ENCODE peak calls at places on chromosomes 4 and X, in ten cellular contexts. H, X, D, U, N, S, Y, G, O and A are unnamed samples.

GRCh38 chrX:15663439-15663838 is 1.2 kb downstream of the CLTRN start:
- DNase-seq in Y (no peak), X (no peak), S (no peak), G (no peak), N (no peak), D (no peak), O (no peak), U (no peak), H (no peak), A (no peak)

GRCh38 chrX:72634321-72634720 is 61.7 kb upstream of the HDAC8 start:
- DNase-seq in N (no peak), D (no peak), U (no peak), G (no peak), O (no peak), H (no peak), Y (no peak), X (no peak), S (no peak), A (no peak)

GRCh38 chr4:38146383-38146782 is 186.2 kb downstream of the PTTG2 start:
- DNase-seq in X (no peak), Y (no peak), D (no peak), U (no peak), N (no peak), H (no peak), G (no peak), O (no peak), S (no peak), A (no peak)

GRCh38 chrX:23515028-23515427 is 152.3 kb upstream of the PRDX4 start:
- DNase-seq in H (no peak), O (no peak), Y (no peak), X (no peak), S (no peak), U (no peak), D (no peak), N (no peak), G (no peak), A (no peak)

GRCh38 chr4:160142579-160142978 is 1039.7 kb downstream of the RAPGEF2 start:
- DNase-seq in G (no peak), H (no peak), N (no peak), U (no peak), D (no peak), X (no peak), O (no peak), Y (no peak), S (no peak), A (no peak)

GRCh38 chr4:128468485-128468989 is 180.9 kb upstream of the PGRMC2 start:
- DNase-seq in U (no peak), O (peak; percentile 79), S (no peak), H (no peak), G (no peak), N (no peak), D (peak; percentile 95), X (no peak), Y (peak; percentile 91), A (peak; percentile 62)

GRCh38 chr4:20284990-20285389 is 33.3 kb downstream of the SLIT2 start:
- DNase-seq in N (no peak), H (no peak), U (no peak), D (peak; percentile 72), O (no peak), X (no peak), S (no peak), Y (no peak), G (no peak), A (no peak)

GRCh38 chrX:13109811-13110210 is 65.4 kb upstream of the FAM9C start:
- DNase-seq in G (no peak), U (no peak), S (no peak), Y (no peak), D (peak; percentile 67), X (no peak), O (peak; percentile 36), H (no peak), N (no peak), A (no peak)

DNA sequence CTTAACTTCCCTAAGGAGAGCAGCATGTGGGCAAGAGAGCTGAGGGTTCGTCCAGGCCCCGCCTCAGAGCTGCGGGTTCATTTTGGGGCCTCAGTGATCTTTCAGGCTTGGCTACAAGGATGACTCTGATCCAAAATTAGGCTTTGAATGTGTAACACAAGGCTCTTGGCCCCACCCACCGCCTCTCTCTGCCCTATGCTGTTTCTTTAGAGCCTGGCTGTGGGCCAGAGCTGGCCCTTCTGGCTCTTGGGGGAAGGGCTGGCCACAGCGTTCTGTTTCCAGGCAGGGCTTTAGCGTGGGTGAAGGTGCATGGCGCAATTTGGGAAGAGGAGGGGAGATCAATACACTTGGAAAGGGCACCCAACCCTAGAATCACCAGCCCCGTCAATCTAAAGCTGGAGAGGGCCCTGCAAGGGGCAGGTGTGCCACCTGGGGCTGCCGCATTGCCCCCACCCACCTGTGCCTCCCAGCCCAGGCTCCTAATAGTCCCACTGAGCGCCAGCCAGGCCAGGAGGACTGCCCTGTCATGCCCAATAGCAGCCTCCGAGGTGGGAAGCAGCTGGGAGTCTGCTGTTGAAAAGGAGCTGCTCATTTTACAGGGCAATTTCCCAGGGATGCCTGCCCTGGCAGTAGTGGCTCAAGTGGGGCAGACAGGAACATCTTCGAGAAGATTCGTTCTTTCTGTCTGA is 84.5 kb upstream of the MAML3 start:
- DNase-seq in D (peak; percentile 85), U (no peak), O (peak; percentile 93), Y (peak; percentile 92), X (peak; percentile 92), G (peak; percentile 86), H (peak; percentile 93), S (peak; percentile 69), N (no peak), A (peak; percentile 90)
- H3K4me1 ChIP-seq in D (peaks cover 31% of the 10 kb centered on the region), U (peaks cover 12% of the 10 kb centered on the region), O (peaks cover 16% of the 10 kb centered on the region), Y (peaks cover 6% of the 10 kb centered on the region), X (peaks cover 40% of the 10 kb centered on the region), G (peaks cover 46% of the 10 kb centered on the region), H (peaks cover 59% of the 10 kb centered on the region), S (peaks cover 54% of the 10 kb centered on the region), N (no peaks in the 10 kb centered on the region), A (peaks cover 38% of the 10 kb centered on the region)

DNA sequence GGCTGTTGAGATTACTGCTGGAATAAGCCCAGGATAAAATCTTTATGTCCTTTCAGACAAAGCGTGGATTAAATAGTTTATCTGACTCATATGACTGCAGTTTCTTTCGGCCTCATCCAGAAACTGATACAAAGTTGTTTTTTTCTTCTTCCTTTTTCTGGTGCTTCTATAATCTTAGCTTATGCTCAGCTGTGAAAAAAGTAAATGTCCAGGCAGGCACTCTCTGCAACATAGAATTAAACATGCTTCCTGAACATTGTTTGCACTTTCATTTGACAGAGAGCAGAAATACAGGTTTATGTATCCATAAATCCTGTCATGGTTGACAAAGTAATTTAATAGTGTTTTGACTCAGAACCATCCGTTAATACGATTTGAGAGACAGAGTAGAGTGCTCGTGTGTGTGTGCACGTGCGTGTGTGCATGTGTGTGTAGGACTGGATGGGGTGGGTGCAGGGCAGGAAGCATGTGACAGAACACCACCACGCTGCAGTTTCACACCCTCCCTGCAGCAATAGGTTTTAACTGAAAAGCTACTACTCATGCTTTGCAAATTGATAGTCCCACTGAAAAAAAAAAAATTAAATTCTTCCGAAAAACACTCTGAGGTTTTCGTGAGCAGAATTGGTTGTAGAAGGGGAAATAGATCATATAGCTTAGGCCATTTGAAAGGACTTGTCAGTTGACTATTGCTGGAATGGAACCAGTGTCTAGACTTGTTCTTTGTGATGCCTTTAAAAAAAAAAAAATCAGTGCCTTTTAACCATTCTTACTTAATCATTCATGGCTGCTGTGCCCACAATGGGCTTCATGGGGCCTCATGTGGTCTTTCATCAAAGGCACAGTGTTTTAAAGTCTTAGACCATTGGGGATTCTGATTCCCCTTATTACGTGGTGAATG is 139.0 kb downstream of the AFF1 start:
- DNase-seq in S (peak; percentile 35), D (no peak), H (no peak), O (peak; percentile 45), X (no peak), G (peak; percentile 62), N (peak; percentile 29), Y (peak; percentile 45), U (no peak), A (no peak)
- H3K4me1 ChIP-seq in S (peaks cover 36% of the 10 kb centered on the region), D (peaks cover 5% of the 10 kb centered on the region), H (peaks cover 82% of the 10 kb centered on the region), O (peaks cover 16% of the 10 kb centered on the region), X (peaks cover 71% of the 10 kb centered on the region), G (peaks cover 25% of the 10 kb centered on the region), N (peaks cover 9% of the 10 kb centered on the region), Y (peaks cover 29% of the 10 kb centered on the region), U (peaks cover 14% of the 10 kb centered on the region), A (peaks cover 85% of the 10 kb centered on the region)

GRCh38 chr4:88144048-88144447 is 14.4 kb downstream of the ABCG2 start:
- DNase-seq in N (no peak), X (no peak), S (no peak), U (no peak), O (no peak), Y (no peak), H (no peak), G (no peak), D (no peak), A (no peak)

GRCh38 chr4:88144866-88145300 is 13.6 kb downstream of the ABCG2 start:
- DNase-seq in Y (no peak), O (no peak), D (no peak), S (no peak), H (no peak), U (no peak), X (no peak), N (no peak), G (no peak), A (no peak)

GRCh38 chr4:88147799-88148217 is 10.6 kb downstream of the ABCG2 start:
- DNase-seq in S (no peak), Y (no peak), X (no peak), G (no peak), D (no peak), O (no peak), H (no peak), N (no peak), U (no peak), A (no peak)

GRCh38 chr4:88148560-88148959 is 9.9 kb downstream of the ABCG2 start:
- DNase-seq in X (no peak), Y (no peak), O (no peak), H (no peak), D (no peak), S (no peak), N (no peak), U (no peak), G (no peak), A (no peak)

DNA sequence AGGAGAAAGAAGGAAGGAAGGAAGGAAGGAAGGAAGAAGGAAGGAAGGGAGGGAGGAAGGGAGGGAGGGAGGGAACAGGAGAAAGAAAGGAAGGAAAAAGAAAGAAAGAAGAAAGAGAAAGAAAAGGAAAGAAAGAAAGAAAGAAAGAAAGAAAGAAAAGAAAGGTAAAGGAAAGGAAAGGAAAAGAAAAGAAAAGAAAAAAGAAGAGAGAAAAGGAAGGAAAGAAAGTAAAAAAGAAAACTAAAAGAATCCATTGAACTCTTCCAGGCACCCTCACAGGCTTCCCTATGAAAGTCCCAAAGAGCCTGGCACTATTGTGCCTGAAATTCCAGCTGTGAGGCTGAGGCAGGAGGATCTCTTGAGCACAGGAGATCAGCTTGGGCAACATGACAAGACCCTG is 11.5 kb downstream of the ABCG2 start:
- DNase-seq in N (no peak), D (no peak), H (no peak), U (no peak), O (no peak), X (no peak), Y (no peak), G (no peak), S (no peak), A (no peak)
- H3K4me1 ChIP-seq in N (no peaks in the 10 kb centered on the region), D (no peaks in the 10 kb centered on the region), H (no peaks in the 10 kb centered on the region), U (no peaks in the 10 kb centered on the region), O (no peaks in the 10 kb centered on the region), X (peaks cover 16% of the 10 kb centered on the region), Y (no peaks in the 10 kb centered on the region), G (no peaks in the 10 kb centered on the region), S (no peaks in the 10 kb centered on the region), A (no peaks in the 10 kb centered on the region)

DNA sequence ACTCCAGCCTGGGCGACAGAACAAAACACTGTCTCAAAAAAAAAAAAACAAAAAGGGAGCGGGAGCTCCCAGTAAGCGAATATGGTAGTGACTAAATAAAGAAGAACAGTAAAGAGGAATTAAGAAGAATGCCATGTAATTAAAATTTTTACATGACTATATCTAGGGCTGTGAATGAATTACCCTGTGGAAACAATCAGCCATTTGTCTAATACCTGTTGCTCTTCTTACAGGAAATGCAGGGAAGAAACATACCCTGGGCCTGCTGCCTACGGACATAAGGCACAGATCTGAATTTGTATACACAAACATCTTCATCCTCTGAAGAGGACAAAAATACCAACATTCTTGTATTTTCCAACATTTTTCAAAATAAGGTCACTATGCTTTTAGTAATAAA is 11.3 kb downstream of the WDFY3 start:
- DNase-seq in S (no peak), U (no peak), G (no peak), D (no peak), X (no peak), Y (no peak), H (no peak), O (no peak), N (no peak), A (no peak)
- H3K4me1 ChIP-seq in S (peaks cover 30% of the 10 kb centered on the region), U (no peaks in the 10 kb centered on the region), G (no peaks in the 10 kb centered on the region), D (no peaks in the 10 kb centered on the region), X (peaks cover 60% of the 10 kb centered on the region), Y (peaks cover 15% of the 10 kb centered on the region), H (peaks cover 67% of the 10 kb centered on the region), O (peaks cover 7% of the 10 kb centered on the region), N (no peaks in the 10 kb centered on the region), A (peaks cover 48% of the 10 kb centered on the region)